ENCODE peak calls at places on chromosome 11, in eight cellular contexts. E, J, M, V, H, A, U and L are unnamed samples.

GRCh38 chr11:70883973-70884688 is 368.2 kb downstream of the SHANK2 start:
- DNase-seq in V (no peak), E (no peak), H (no peak), A (no peak), M (peak; percentile 54), U (no peak), J (peak; percentile 56), L (no peak)

GRCh38 chr11:69372589-69373250 is 78.8 kb downstream of the MYEOV start:
- DNase-seq in A (no peak), J (no peak), E (no peak), V (peak; percentile 21), U (no peak), H (no peak), M (peak; percentile 2), L (no peak)

GRCh38 chr11:57499413-57499982 is 16.0 kb downstream of the SLC43A1 start:
- DNase-seq in E (peak; percentile 94), A (peak; percentile 97), M (peak; percentile 98), U (peak; percentile 39), H (peak; percentile 85), J (peak; percentile 87), V (peak; percentile 97), L (peak; percentile 80)

GRCh38 chr11:130830563-130830950 is 85.7 kb downstream of the SNX19 start:
- DNase-seq in E (no peak), J (peak; percentile 51), M (no peak), V (no peak), A (no peak), H (no peak), U (no peak), L (no peak)

GRCh38 chr11:77470504-77470903 is 3.4 kb downstream of the PAK1 start:
- DNase-seq in H (no peak), U (no peak), J (no peak), V (no peak), E (no peak), M (no peak), A (no peak), L (no peak)

GRCh38 chr11:123580137-123580536 is 74.3 kb downstream of the SCN3B start:
- DNase-seq in V (no peak), A (no peak), H (no peak), E (no peak), J (no peak), M (no peak), U (no peak), L (no peak)

GRCh38 chr11:1304376-1304775 is 5.1 kb downstream of the TOLLIP start:
- DNase-seq in M (peak; percentile 85), A (peak; percentile 79), V (peak; percentile 73), E (no peak), H (no peak), U (no peak), J (no peak), L (no peak)

GRCh38 chr11:85709983-85710382 is 24.0 kb upstream of the CCDC89 start:
- DNase-seq in M (no peak), J (no peak), U (no peak), H (no peak), V (no peak), E (no peak), A (no peak), L (no peak)

GRCh38 chr11:87603887-87604286 is 566.2 kb downstream of the TMEM135 start:
- DNase-seq in E (no peak), H (no peak), J (peak; percentile 2), A (no peak), M (no peak), U (no peak), V (peak; percentile 33), L (peak; percentile 9)

GRCh38 chr11:87849216-87849615 is 326.0 kb downstream of the RAB38 start:
- DNase-seq in A (no peak), V (no peak), H (no peak), U (no peak), J (no peak), M (no peak), E (no peak), L (no peak)

GRCh38 chr11:66116576-66117361 is 46.7 kb downstream of the PACS1 start:
- DNase-seq in H (no peak), J (no peak), V (no peak), U (no peak), A (no peak), E (no peak), M (no peak), L (no peak)
- H3K4me3 ChIP-seq in H (no peak overlapping the region), J (no peak overlapping the region), V (no peak overlapping the region), U (no peak overlapping the region), A (no peak overlapping the region), E (no peak overlapping the region), M (no peak overlapping the region), L (no peak overlapping the region)

GRCh38 chr11:72102631-72102945 is 509 bp downstream of the LAMTOR1 start:
- DNase-seq in J (no peak), A (no peak), M (no peak), H (no peak), V (no peak), E (no peak), U (no peak), L (no peak)
- H3K4me3 ChIP-seq in J (peak overlapping the region; percentile 79), A (peak overlapping the region; percentile 91), M (peak overlapping the region; percentile 94), H (peak overlapping the region; percentile 99), V (peak overlapping the region; percentile 78), E (peak overlapping the region; percentile 68), U (peak overlapping the region; percentile 66), L (peak overlapping the region; percentile 90)

GRCh38 chr11:47991894-47992293 is 11.5 kb downstream of the PTPRJ start:
- DNase-seq in J (no peak), U (no peak), E (no peak), A (no peak), V (no peak), M (no peak), H (no peak), L (no peak)

GRCh38 chr11:47989779-47990178 is 9.4 kb downstream of the PTPRJ start:
- DNase-seq in A (no peak), V (no peak), J (no peak), M (no peak), H (no peak), E (no peak), U (no peak), L (no peak)

GRCh38 chr11:47994417-47994816 is 14.1 kb downstream of the PTPRJ start:
- DNase-seq in J (no peak), U (no peak), A (no peak), E (no peak), H (no peak), V (no peak), M (no peak), L (no peak)

GRCh38 chr11:47992959-47993820 is 12.8 kb downstream of the PTPRJ start:
- DNase-seq in A (no peak), U (peak; percentile 80), H (no peak), J (peak; percentile 77), E (no peak), V (no peak), M (no peak), L (no peak)

DNA sequence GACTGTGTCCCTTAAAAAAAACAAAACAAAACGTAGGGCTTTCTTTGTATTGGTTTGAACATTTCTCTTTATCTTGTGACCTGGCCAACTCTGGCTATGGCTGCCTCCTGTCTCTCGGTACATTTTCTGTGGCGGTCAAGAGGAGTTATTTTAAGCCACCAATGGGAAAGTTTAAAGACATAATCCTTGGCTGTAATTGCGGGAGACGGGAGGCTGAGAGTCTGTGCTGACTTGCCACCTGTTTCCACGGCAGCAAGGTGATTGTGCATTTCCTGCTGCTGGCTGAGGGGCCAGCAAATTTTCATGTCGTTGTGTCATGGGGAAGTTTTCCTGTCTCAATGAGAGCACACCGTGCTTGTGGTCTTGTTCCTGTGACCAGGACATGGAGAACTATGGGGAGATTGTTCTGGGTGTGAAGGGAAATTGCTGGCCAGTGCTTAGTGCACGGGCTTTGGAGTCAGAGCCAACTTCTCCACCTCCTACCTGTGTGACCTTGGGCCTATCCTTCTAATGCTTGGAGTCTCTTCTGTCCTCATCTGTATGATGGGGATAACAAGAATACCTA is 11.0 kb downstream of the PTPRJ start:
- DNase-seq in H (peak; percentile 42), M (no peak), V (peak; percentile 64), U (peak; percentile 78), E (no peak), J (no peak), A (no peak), L (no peak)
- H3K4me3 ChIP-seq in H (no peak overlapping the region), M (no peak overlapping the region), V (no peak overlapping the region), U (no peak overlapping the region), E (no peak overlapping the region), J (no peak overlapping the region), A (no peak overlapping the region), L (peak overlapping the region; percentile 31)

GRCh38 chr11:46601129-46601528 is 7.3 kb upstream of the AMBRA1 start:
- DNase-seq in H (peak; percentile 23), U (no peak), J (peak; percentile 69), A (no peak), V (no peak), E (peak; percentile 41), M (no peak), L (no peak)
- H3K4me3 ChIP-seq in H (no peak overlapping the region), U (no peak overlapping the region), J (no peak overlapping the region), A (no peak overlapping the region), V (no peak overlapping the region), E (no peak overlapping the region), M (no peak overlapping the region), L (no peak overlapping the region)

GRCh38 chr11:65713212-65713969 is 1.3 kb downstream of the KAT5 start:
- DNase-seq in J (no peak), E (no peak), H (no peak), V (no peak), A (no peak), U (no peak), M (no peak), L (no peak)
- H3K4me3 ChIP-seq in J (peak overlapping the region; percentile 82), E (no peak overlapping the region), H (peak overlapping the region; percentile 84), V (peak overlapping the region; percentile 60), A (no peak overlapping the region), U (no peak overlapping the region), M (no peak overlapping the region), L (peak overlapping the region; percentile 99)

GRCh38 chr11:129323896-129324522 is 51.6 kb upstream of the BARX2 start:
- DNase-seq in J (peak; percentile 30), A (no peak), U (no peak), M (peak; percentile 22), H (no peak), E (peak; percentile 53), V (peak; percentile 43), L (no peak)
- H3K4me3 ChIP-seq in J (no peak overlapping the region), A (no peak overlapping the region), U (no peak overlapping the region), M (no peak overlapping the region), H (no peak overlapping the region), E (no peak overlapping the region), V (no peak overlapping the region), L (no peak overlapping the region)

GRCh38 chr11:132941761-132942160 is 590.5 kb downstream of the OPCML start:
- DNase-seq in V (no peak), H (no peak), A (no peak), E (no peak), U (no peak), M (no peak), J (no peak), L (no peak)

GRCh38 chr11:132943737-132944556 is 588.4 kb downstream of the OPCML start:
- DNase-seq in H (no peak), V (no peak), U (no peak), J (no peak), M (peak; percentile 37), A (peak; percentile 56), E (no peak), L (no peak)

GRCh38 chr11:132943325-132943736 is 589.0 kb downstream of the OPCML start:
- DNase-seq in H (no peak), J (peak; percentile 0), V (no peak), A (no peak), E (no peak), U (no peak), M (no peak), L (no peak)

GRCh38 chr11:132941024-132941646 is 591.2 kb downstream of the OPCML start:
- DNase-seq in V (no peak), E (no peak), M (peak; percentile 49), A (no peak), U (no peak), J (peak; percentile 42), H (peak; percentile 35), L (no peak)

GRCh38 chr11:132942611-132943324 is 589.5 kb downstream of the OPCML start:
- DNase-seq in V (no peak), J (no peak), M (peak; percentile 34), E (no peak), U (no peak), H (no peak), A (no peak), L (no peak)
- H3K4me3 ChIP-seq in V (peak overlapping the region; percentile 43), J (no peak overlapping the region), M (peak overlapping the region; percentile 32), E (no peak overlapping the region), U (no peak overlapping the region), H (no peak overlapping the region), A (no peak overlapping the region), L (no peak overlapping the region)